ENCODE peak calls at places on chromosomes 12 and 14, in five cellular contexts. F is effector memory CD4-positive, alpha-beta T cell; T is lower lobe of right lung; P is IMR-90; G is adrenal gland. Y is an unnamed sample.

GRCh38 chr14:104383088-104383805 is 196.3 kb upstream of the C14orf180 start:
- DNase-seq in F (no peak), T (no peak), P (no peak), G (no peak), Y (no peak)

GRCh38 chr12:70823182-70823976 is 97.2 kb downstream of the PTPRR start:
- DNase-seq in F (no peak), T (no peak), P (no peak), G (no peak), Y (no peak)

GRCh38 chr12:121326996-121327674 is 25.1 kb downstream of the ANAPC5 start:
- DNase-seq in F (no peak), T (no peak), P (no peak), G (no peak), Y (no peak)

GRCh38 chr14:64549805-64550538 is at the start of gene PPP1R36:
- DNase-seq in F (peak; percentile 13), T (peak; percentile 69), P (no peak), G (peak; percentile 25), Y (peak; percentile 10)

GRCh38 chr12:37543131-37543965 is 773.2 kb upstream of the ALG10B start:
- DNase-seq in F (no peak), T (no peak), P (no peak), G (no peak), Y (no peak)

GRCh38 chr14:24348186-24348585 is 8.4 kb upstream of the RIPK3 start:
- DNase-seq in F (no peak), T (no peak), P (no peak), G (no peak), Y (no peak)

GRCh38 chr12:43742106-43742505 is 16.5 kb downstream of the PUS7L start:
- DNase-seq in F (no peak), T (no peak), P (peak; percentile 94), G (no peak), Y (no peak)

GRCh38 chr12:45388545-45388944 is 172.7 kb downstream of the ANO6 start:
- DNase-seq in F (no peak), T (no peak), P (peak; percentile 58), G (peak; percentile 28), Y (no peak)

GRCh38 chr12:49043856-49044258 is 16.7 kb downstream of the KMT2D start:
- DNase-seq in F (peak; percentile 54), T (peak; percentile 79), P (peak; percentile 40), G (peak; percentile 78), Y (peak; percentile 75)

GRCh38 chr14:32507029-32507984 is 178.2 kb downstream of the AKAP6 start:
- DNase-seq in F (no peak), T (no peak), P (peak; percentile 90), G (peak; percentile 12), Y (no peak)

GRCh38 chr14:100401031-100401692 is 78.0 kb downstream of the SLC25A47 start:
- DNase-seq in F (no peak), T (no peak), P (no peak), G (no peak), Y (no peak)

GRCh38 chr12:124864326-124864752 is 675 bp upstream of the SCARB1 start:
- DNase-seq in F (no peak), T (no peak), P (no peak), G (no peak), Y (no peak)

DNA sequence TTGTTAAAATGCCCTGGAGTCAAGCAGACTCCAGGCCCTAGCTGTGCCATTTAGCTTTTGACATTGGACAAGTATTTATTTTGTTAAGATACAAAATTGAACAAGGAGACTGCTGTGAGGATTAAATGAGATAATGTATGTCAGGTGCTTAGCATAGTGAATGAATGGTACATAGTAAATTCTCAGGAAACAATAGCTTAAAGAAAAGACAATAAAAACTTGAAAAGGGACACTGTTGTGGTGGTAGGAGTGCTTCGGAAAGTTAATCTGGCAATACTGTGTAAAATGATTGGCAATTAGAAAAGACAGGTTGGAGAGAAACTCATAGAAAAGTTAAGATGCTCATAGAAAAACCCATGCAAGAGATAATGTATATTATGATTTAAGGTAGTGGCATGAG is 19.7 kb downstream of the PALS1 start:
- DNase-seq in F (no peak), T (no peak), P (no peak), G (no peak), Y (no peak)
- H3K4me1 ChIP-seq in F (no peaks in the 10 kb centered on the region), T (peaks cover 8% of the 10 kb centered on the region), P (peaks cover 5% of the 10 kb centered on the region), G (no peaks in the 10 kb centered on the region), Y (no peaks in the 10 kb centered on the region)

GRCh38 chr12:106137456-106138278 is 1.1 kb downstream of the NUAK1 start:
- DNase-seq in F (no peak), T (no peak), P (peak; percentile 15), G (no peak), Y (no peak)
- H3K4me1 ChIP-seq in F (peaks cover 14% of the 10 kb centered on the region), T (peaks cover 35% of the 10 kb centered on the region), P (peaks cover 22% of the 10 kb centered on the region), G (peaks cover 15% of the 10 kb centered on the region), Y (no peaks in the 10 kb centered on the region)

GRCh38 chr12:5439333-5439732 is 7.4 kb downstream of the NTF3 start:
- DNase-seq in F (no peak), T (no peak), P (peak; percentile 24), G (no peak), Y (no peak)
- H3K4me1 ChIP-seq in F (no peaks in the 10 kb centered on the region), T (no peaks in the 10 kb centered on the region), P (peaks cover 38% of the 10 kb centered on the region), G (no peaks in the 10 kb centered on the region), Y (no peaks in the 10 kb centered on the region)

GRCh38 chr14:35401853-35402252 is 2.7 kb downstream of the NFKBIA start:
- DNase-seq in F (no peak), T (no peak), P (peak; percentile 54), G (peak; percentile 66), Y (no peak)

GRCh38 chr14:35401422-35401729 is 3.2 kb downstream of the NFKBIA start:
- DNase-seq in F (no peak), T (no peak), P (no peak), G (no peak), Y (no peak)

GRCh38 chr14:35399083-35399807 is 5.3 kb downstream of the NFKBIA start:
- DNase-seq in F (no peak), T (no peak), P (no peak), G (no peak), Y (no peak)

GRCh38 chr14:35402323-35403084 is 2.0 kb downstream of the NFKBIA start:
- DNase-seq in F (no peak), T (no peak), P (peak; percentile 56), G (peak; percentile 63), Y (peak; percentile 46)

DNA sequence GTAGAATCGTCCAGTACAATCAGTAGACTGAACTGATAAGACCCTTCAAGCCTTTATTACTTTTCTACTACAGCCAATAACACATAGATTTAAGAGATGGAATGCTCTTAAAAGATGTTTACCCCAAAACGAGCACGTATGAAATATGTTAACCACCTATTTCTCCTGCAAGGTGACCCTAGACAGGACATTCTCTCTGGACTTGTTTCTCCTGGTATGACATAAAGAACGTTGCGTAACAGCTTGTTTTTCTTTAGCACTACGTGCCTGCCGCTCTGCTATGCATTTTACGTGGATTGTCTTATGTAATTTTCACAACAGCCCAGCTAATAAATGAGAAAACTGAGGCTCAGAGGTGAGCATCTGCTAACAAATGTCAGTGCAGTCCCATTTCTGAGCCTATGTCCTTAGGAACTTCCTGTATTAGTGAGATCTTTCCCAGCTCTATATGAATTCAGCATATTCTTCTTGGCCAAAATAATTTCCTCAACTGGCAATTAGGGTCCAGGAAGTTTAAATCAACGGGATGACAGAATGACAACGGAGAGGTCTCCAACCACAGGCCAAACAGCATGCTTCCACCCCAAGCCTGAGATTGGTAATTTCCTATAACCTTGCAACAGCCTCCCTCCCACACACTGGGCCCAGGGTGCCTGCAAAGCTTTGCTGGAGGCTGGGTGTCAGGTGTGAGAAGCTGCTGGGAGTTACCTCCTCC is 3.7 kb downstream of the NFKBIA start:
- DNase-seq in F (peak; percentile 39), T (no peak), P (no peak), G (peak; percentile 36), Y (no peak)
- H3K4me1 ChIP-seq in F (peaks cover 38% of the 10 kb centered on the region), T (peaks cover 65% of the 10 kb centered on the region), P (peaks cover 15% of the 10 kb centered on the region), G (peaks cover 16% of the 10 kb centered on the region), Y (peaks cover 42% of the 10 kb centered on the region)

DNA sequence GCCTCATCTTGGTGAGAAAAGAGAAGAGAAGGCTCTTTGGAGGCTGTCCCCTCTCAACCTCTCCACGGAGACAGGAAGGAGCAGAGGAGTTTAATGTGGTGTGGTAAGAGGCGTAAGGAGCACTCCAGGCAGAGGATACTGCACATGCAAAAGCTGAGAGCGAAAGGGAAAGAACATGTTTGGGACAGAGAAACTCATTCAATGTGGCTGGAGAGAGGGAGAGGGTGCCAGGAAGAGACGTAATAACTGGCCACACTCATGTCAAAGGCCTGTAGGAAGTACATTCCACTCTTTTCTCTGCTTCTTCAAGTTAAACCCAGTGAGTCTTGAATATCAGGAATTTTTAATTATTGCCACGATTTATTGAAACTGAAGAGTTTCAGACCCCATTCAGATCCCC is 12.0 kb downstream of the VDR start:
- DNase-seq in F (no peak), T (no peak), P (peak; percentile 56), G (no peak), Y (no peak)
- H3K4me1 ChIP-seq in F (no peaks in the 10 kb centered on the region), T (peaks cover 17% of the 10 kb centered on the region), P (peaks cover 2% of the 10 kb centered on the region), G (peaks cover 8% of the 10 kb centered on the region), Y (peaks cover 6% of the 10 kb centered on the region)

GRCh38 chr12:6605425-6606330 is 1.5 kb downstream of the CHD4 start:
- DNase-seq in F (peak; percentile 48), T (no peak), P (peak; percentile 37), G (peak; percentile 27), Y (peak; percentile 25)

GRCh38 chr12:6604254-6605029 is 2.7 kb downstream of the CHD4 start:
- DNase-seq in F (no peak), T (no peak), P (no peak), G (peak; percentile 69), Y (no peak)

GRCh38 chr12:6606331-6607131 is 648 bp downstream of the CHD4 start:
- DNase-seq in F (peak; percentile 50), T (peak; percentile 82), P (peak; percentile 23), G (peak; percentile 87), Y (peak; percentile 72)

GRCh38 chr12:6608592-6609311 is 1.6 kb upstream of the CHD4 start:
- DNase-seq in F (no peak), T (no peak), P (no peak), G (peak; percentile 27), Y (no peak)

DNA sequence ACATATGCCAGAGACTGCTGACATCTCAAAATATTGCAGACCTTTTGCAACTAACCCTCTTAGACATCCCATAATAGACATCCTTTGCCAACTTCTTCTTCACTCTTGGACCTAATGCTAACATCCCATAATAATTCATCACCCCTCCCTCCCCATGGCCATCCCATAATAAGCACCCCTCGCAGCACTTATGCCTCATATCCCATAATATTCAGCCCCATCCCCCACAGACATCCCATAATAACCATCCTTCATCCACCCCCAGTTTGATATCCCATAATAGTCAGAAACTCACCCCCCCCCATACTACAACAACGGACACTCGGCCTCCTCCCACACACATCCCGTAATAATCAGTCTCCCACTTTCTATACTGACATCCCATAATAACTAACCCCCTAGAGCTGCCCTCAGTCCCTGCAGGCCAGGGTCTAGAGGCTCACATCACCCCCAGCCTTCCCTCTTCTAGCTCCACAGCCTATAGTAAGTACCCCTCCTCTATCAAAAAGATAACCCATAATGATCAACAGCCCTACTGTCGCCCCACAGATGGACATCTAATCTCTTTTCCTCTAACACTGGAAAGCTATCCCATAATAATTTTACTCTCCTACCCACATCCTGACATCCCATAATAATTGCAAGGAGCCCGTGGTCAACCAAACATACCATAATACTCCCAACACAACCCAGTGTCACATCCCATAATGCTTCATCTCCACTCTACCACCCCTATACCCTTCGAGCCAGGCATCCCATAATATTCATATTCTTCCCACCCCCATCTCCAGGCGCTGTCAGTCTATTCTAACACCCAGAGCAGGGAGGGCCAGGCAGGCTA is 792 bp upstream of the CHD4 start:
- DNase-seq in F (peak; percentile 62), T (peak; percentile 75), P (peak; percentile 25), G (peak; percentile 58), Y (peak; percentile 72)
- H3K4me1 ChIP-seq in F (peaks cover 44% of the 10 kb centered on the region), T (peaks cover 45% of the 10 kb centered on the region), P (peaks cover 23% of the 10 kb centered on the region), G (peaks cover 42% of the 10 kb centered on the region), Y (peaks cover 47% of the 10 kb centered on the region)

DNA sequence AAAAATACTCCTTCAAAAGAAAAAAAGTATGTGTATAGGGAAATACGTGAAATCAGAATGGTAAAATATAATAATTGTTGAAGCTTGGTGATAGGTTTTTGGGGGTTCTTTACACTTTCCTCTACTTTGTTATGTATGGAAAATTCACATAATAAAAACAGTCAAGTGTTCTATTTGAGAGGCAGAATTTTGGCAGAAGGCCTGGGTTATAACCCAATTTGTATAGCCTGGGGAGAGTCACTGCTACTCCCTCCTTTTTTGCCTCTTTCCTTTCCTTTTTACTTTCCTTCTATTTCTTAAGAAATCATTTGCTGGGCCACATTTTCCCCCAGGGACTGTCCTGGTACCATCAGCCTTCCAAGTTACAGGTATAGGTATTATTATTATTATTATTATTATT is 105.7 kb downstream of the CRADD start:
- DNase-seq in F (no peak), T (no peak), P (no peak), G (no peak), Y (no peak)
- H3K4me1 ChIP-seq in F (peaks cover 21% of the 10 kb centered on the region), T (peaks cover 47% of the 10 kb centered on the region), P (peaks cover 28% of the 10 kb centered on the region), G (peaks cover 38% of the 10 kb centered on the region), Y (peaks cover 9% of the 10 kb centered on the region)